ENCODE peak calls at places on chromosomes 7 and 10, in ten cellular contexts. N is GM23248, W is neuronal stem cell, X is SK-N-SH, O is PC-3, G is DND-41, S is fibroblast of lung, K is A549, D is mammary epithelial cell, U is IMR-90. A is an unnamed sample.

GRCh38 chr10:78905015-78905939 is 163.5 kb upstream of the ZMIZ1 start:
- DNase-seq in N (no peak), W (no peak), X (no peak), O (no peak), G (no peak), S (no peak), K (no peak), D (no peak), U (no peak), A (no peak)

GRCh38 chr10:63217120-63217605 is 84.0 kb downstream of the NRBF2 start:
- DNase-seq in N (peak; percentile 82), W (no peak), X (peak; percentile 54), O (peak; percentile 92), G (peak; percentile 20), S (peak; percentile 50), K (peak; percentile 39), D (peak; percentile 27), U (peak; percentile 77), A (no peak)

GRCh38 chr7:155276032-155276799 is 21.5 kb upstream of the INSIG1 start:
- DNase-seq in N (no peak), W (no peak), X (no peak), O (no peak), G (no peak), S (no peak), K (no peak), D (no peak), U (no peak), A (no peak)

GRCh38 chr10:110527731-110528171 is 30.0 kb downstream of the DUSP5 start:
- DNase-seq in N (peak; percentile 59), W (no peak), X (no peak), O (no peak), G (no peak), S (peak; percentile 74), K (no peak), D (no peak), U (no peak), A (no peak)

GRCh38 chr7:97480700-97481410 is 251.0 kb upstream of the TAC1 start:
- DNase-seq in N (no peak), W (no peak), X (no peak), O (no peak), G (no peak), S (no peak), K (no peak), D (no peak), U (no peak), A (no peak)

GRCh38 chr10:74841265-74841973 is 15.0 kb downstream of the KAT6B start:
- DNase-seq in N (no peak), W (no peak), X (no peak), O (no peak), G (no peak), S (peak; percentile 44), K (no peak), D (no peak), U (peak; percentile 39), A (no peak)

GRCh38 chr10:35781643-35782035 is 139.5 kb upstream of the FZD8 start:
- DNase-seq in N (peak; percentile 10), W (no peak), X (peak; percentile 9), O (peak; percentile 72), G (no peak), S (no peak), K (no peak), D (no peak), U (no peak), A (no peak)

GRCh38 chr10:77909021-77909754 is 17.4 kb downstream of the DLG5 start:
- DNase-seq in N (peak; percentile 32), W (no peak), X (no peak), O (no peak), G (no peak), S (no peak), K (no peak), D (no peak), U (no peak), A (no peak)

GRCh38 chr7:28423112-28423511 is 10.8 kb downstream of the CREB5 start:
- DNase-seq in N (no peak), W (no peak), X (no peak), O (no peak), G (no peak), S (no peak), K (no peak), D (no peak), U (no peak), A (no peak)

GRCh38 chr7:37732253-37732652 is 48.7 kb downstream of the GPR141 start:
- DNase-seq in N (peak; percentile 5), W (peak; percentile 27), X (peak; percentile 51), O (peak; percentile 10), G (peak; percentile 20), S (no peak), K (no peak), D (peak; percentile 12), U (no peak), A (peak; percentile 2)

GRCh38 chr7:32879460-32879859 is 12.1 kb downstream of the KBTBD2 start:
- DNase-seq in N (peak; percentile 50), W (no peak), X (no peak), O (no peak), G (no peak), S (peak; percentile 19), K (no peak), D (peak; percentile 13), U (no peak), A (no peak)

GRCh38 chr7:108584211-108584610 is 14.5 kb downstream of the DNAJB9 start:
- DNase-seq in N (no peak), W (no peak), X (no peak), O (peak; percentile 70), G (no peak), S (peak; percentile 13), K (no peak), D (peak; percentile 76), U (no peak), A (no peak)

GRCh38 chr7:83976302-83976701 is 218.3 kb downstream of the SEMA3A start:
- DNase-seq in N (peak; percentile 60), W (peak; percentile 11), X (peak; percentile 57), O (peak; percentile 74), G (no peak), S (peak; percentile 10), K (peak; percentile 6), D (peak; percentile 17), U (peak; percentile 44), A (no peak)

GRCh38 chr7:22724861-22725260 is 2.1 kb upstream of the IL6 start:
- DNase-seq in N (no peak), W (no peak), X (no peak), O (no peak), G (no peak), S (peak; percentile 68), K (no peak), D (no peak), U (no peak), A (no peak)

GRCh38 chr10:108465871-108466641 is 1301.5 kb upstream of the SORCS1 start:
- DNase-seq in N (peak; percentile 85), W (peak; percentile 26), X (peak; percentile 67), O (no peak), G (no peak), S (peak; percentile 43), K (no peak), D (peak; percentile 1), U (no peak), A (no peak)

GRCh38 chr7:2512179-2512644 is 7.4 kb upstream of the LFNG start:
- DNase-seq in N (peak; percentile 59), W (no peak), X (no peak), O (no peak), G (no peak), S (no peak), K (no peak), D (no peak), U (no peak), A (no peak)
- H3K4me1 ChIP-seq in N (peaks cover 22% of the 10 kb centered on the region), W (peaks cover 43% of the 10 kb centered on the region), X (peaks cover 18% of the 10 kb centered on the region), O (peaks cover 18% of the 10 kb centered on the region), G (peaks cover 31% of the 10 kb centered on the region), S (peaks cover 16% of the 10 kb centered on the region), K (peaks cover 34% of the 10 kb centered on the region), D (peaks cover 46% of the 10 kb centered on the region), U (peaks cover 17% of the 10 kb centered on the region), A (peaks cover 28% of the 10 kb centered on the region)

GRCh38 chr10:132540456-132540855 is 2.9 kb downstream of the INPP5A start:
- DNase-seq in N (peak; percentile 62), W (no peak), X (no peak), O (peak; percentile 36), G (peak; percentile 46), S (peak; percentile 57), K (no peak), D (no peak), U (peak; percentile 29), A (no peak)

GRCh38 chr10:132539431-132539839 is 1.8 kb downstream of the INPP5A start:
- DNase-seq in N (peak; percentile 56), W (no peak), X (no peak), O (no peak), G (peak; percentile 64), S (peak; percentile 20), K (no peak), D (no peak), U (no peak), A (no peak)

GRCh38 chr10:132538790-132539421 is 1.3 kb downstream of the INPP5A start:
- DNase-seq in N (no peak), W (no peak), X (peak; percentile 9), O (no peak), G (no peak), S (no peak), K (no peak), D (no peak), U (no peak), A (no peak)

GRCh38 chr10:132541129-132541528 is 3.5 kb downstream of the INPP5A start:
- DNase-seq in N (no peak), W (no peak), X (no peak), O (no peak), G (no peak), S (no peak), K (no peak), D (no peak), U (no peak), A (no peak)

GRCh38 chr10:132539894-132540293 is 2.3 kb downstream of the INPP5A start:
- DNase-seq in N (peak; percentile 88), W (no peak), X (no peak), O (peak; percentile 60), G (peak; percentile 58), S (peak; percentile 82), K (no peak), D (no peak), U (peak; percentile 75), A (no peak)
- H3K4me2 ChIP-seq in N (peak overlapping the region; percentile 99), W (no peak overlapping the region), X (peak overlapping the region; percentile 98), O (peak overlapping the region; percentile 97), G (peak overlapping the region; percentile 90), S (peak overlapping the region; percentile 98), K (no peak overlapping the region), D (no peak overlapping the region), U (peak overlapping the region; percentile 49), A (no peak overlapping the region)

DNA sequence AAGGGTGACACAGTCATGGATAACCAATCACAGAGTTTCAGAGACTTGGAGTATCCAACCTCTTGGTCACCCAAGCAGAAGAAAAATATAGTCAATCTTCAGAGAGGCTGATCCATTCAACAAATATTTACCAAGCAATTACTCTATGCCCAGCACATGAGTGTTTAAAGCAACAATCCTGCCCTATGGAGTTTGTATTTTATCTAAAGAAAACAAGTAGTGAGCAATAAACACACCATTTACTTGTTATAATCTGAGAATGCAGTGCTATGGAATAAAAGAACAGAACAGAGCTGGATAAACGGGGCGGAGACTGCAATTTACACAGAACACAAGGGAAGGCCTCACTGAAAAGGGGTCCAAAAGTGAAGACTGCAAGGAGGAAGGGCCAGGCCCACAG is 63.8 kb downstream of the GRB10 start:
- DNase-seq in N (no peak), W (no peak), X (no peak), O (peak; percentile 34), G (no peak), S (no peak), K (no peak), D (no peak), U (no peak), A (no peak)
- H3K4me1 ChIP-seq in N (no peaks in the 10 kb centered on the region), W (peaks cover 9% of the 10 kb centered on the region), X (peaks cover 21% of the 10 kb centered on the region), O (peaks cover 37% of the 10 kb centered on the region), G (no peaks in the 10 kb centered on the region), S (peaks cover under 1% of the 10 kb centered on the region), K (peaks cover 31% of the 10 kb centered on the region), D (peaks cover 7% of the 10 kb centered on the region), U (peaks cover 6% of the 10 kb centered on the region), A (peaks cover 53% of the 10 kb centered on the region)

GRCh38 chr10:68989317-68989990 is 851 bp downstream of the KIFBP start:
- DNase-seq in N (peak; percentile 61), W (no peak), X (no peak), O (no peak), G (no peak), S (peak; percentile 29), K (no peak), D (no peak), U (peak; percentile 13), A (no peak)
- H3K4me2 ChIP-seq in N (peak overlapping the region; percentile 87), W (peak overlapping the region; percentile 83), X (peak overlapping the region; percentile 81), O (peak overlapping the region; percentile 92), G (peak overlapping the region; percentile 88), S (peak overlapping the region; percentile 76), K (peak overlapping the region; percentile 89), D (peak overlapping the region; percentile 95), U (peak overlapping the region; percentile 100), A (peak overlapping the region; percentile 76)